ENCODE peak calls at places on chromosome 12, in four cellular contexts. One of them, this sample, is unnamed.

GRCh38 chr12:27973487-27973890 is 956 bp upstream of the PTHLH start:
- DNase-seq in NCI-H510A: no peak
- DNase-seq in NCI-H1092 treated with DMSO at 0.1 percent for 48 hours: no peak
- DNase-seq in AG04449: no peak
- DNase-seq in this sample: no peak

GRCh38 chr12:1457901-1458300 is 136.5 kb downstream of the FBXL14 start:
- DNase-seq in NCI-H1092 treated with DMSO at 0.1 percent for 48 hours: no peak
- DNase-seq in NCI-H510A: no peak
- DNase-seq in AG04449: peak; percentile 80
- DNase-seq in this sample: no peak

GRCh38 chr12:6612247-6612646 is 5.1 kb upstream of the CHD4 start:
- DNase-seq in NCI-H510A: no peak
- DNase-seq in AG04449: no peak
- DNase-seq in NCI-H1092 treated with DMSO at 0.1 percent for 48 hours: no peak
- DNase-seq in this sample: peak; percentile 35

GRCh38 chr12:8709124-8709830 is 11.5 kb downstream of the RIMKLB start:
- DNase-seq in NCI-H1092 treated with DMSO at 0.1 percent for 48 hours: no peak
- DNase-seq in AG04449: no peak
- DNase-seq in NCI-H510A: no peak
- DNase-seq in this sample: no peak

GRCh38 chr12:2616763-2617162 is 178.0 kb upstream of the FKBP4 start:
- DNase-seq in NCI-H1092 treated with DMSO at 0.1 percent for 48 hours: no peak
- DNase-seq in NCI-H510A: no peak
- DNase-seq in AG04449: no peak
- DNase-seq in this sample: no peak

GRCh38 chr12:52076811-52077210 is 2.7 kb upstream of the SMIM41 start:
- DNase-seq in NCI-H1092 treated with DMSO at 0.1 percent for 48 hours: no peak
- DNase-seq in NCI-H510A: no peak
- DNase-seq in AG04449: no peak
- DNase-seq in this sample: no peak

GRCh38 chr12:114692558-114693531 is 8.9 kb upstream of the TBX3 start:
- DNase-seq in AG04449: no peak
- DNase-seq in NCI-H510A: peak; percentile 34
- DNase-seq in NCI-H1092 treated with DMSO at 0.1 percent for 48 hours: no peak
- DNase-seq in this sample: no peak

GRCh38 chr12:3348055-3348454 is 142.9 kb upstream of the PRMT8 start:
- DNase-seq in NCI-H1092 treated with DMSO at 0.1 percent for 48 hours: no peak
- DNase-seq in NCI-H510A: no peak
- DNase-seq in AG04449: no peak
- DNase-seq in this sample: no peak

GRCh38 chr12:49279706-49280159 is 14.9 kb downstream of the TUBA1C start:
- DNase-seq in AG04449: no peak
- DNase-seq in NCI-H1092 treated with DMSO at 0.1 percent for 48 hours: no peak
- DNase-seq in NCI-H510A: no peak
- DNase-seq in this sample: peak; percentile 16

GRCh38 chr12:52798671-52799497 is 3.0 kb upstream of the KRT3 start:
- DNase-seq in AG04449: no peak
- DNase-seq in NCI-H510A: no peak
- DNase-seq in NCI-H1092 treated with DMSO at 0.1 percent for 48 hours: no peak
- DNase-seq in this sample: no peak

GRCh38 chr12:80624986-80625530 is 82.4 kb upstream of the MYF6 start:
- DNase-seq in AG04449: no peak
- DNase-seq in NCI-H510A: no peak
- DNase-seq in NCI-H1092 treated with DMSO at 0.1 percent for 48 hours: no peak
- DNase-seq in this sample: no peak

GRCh38 chr12:1917172-1918070 is 1.0 kb downstream of the CACNA2D4 start:
- DNase-seq in NCI-H1092 treated with DMSO at 0.1 percent for 48 hours: peak; percentile 70
- DNase-seq in NCI-H510A: no peak
- DNase-seq in AG04449: no peak
- DNase-seq in this sample: no peak

GRCh38 chr12:121581681-121582439 is 1.0 kb upstream of the KDM2B start:
- DNase-seq in AG04449: no peak
- DNase-seq in NCI-H1092 treated with DMSO at 0.1 percent for 48 hours: no peak
- DNase-seq in NCI-H510A: no peak
- DNase-seq in this sample: no peak

GRCh38 chr12:26740991-26741390 is 92.0 kb downstream of the ITPR2 start:
- DNase-seq in NCI-H510A: peak; percentile 59
- DNase-seq in NCI-H1092 treated with DMSO at 0.1 percent for 48 hours: no peak
- DNase-seq in AG04449: no peak
- DNase-seq in this sample: no peak

GRCh38 chr12:14260011-14260993 is 105.2 kb upstream of the ATF7IP start:
- DNase-seq in NCI-H1092 treated with DMSO at 0.1 percent for 48 hours: peak; percentile 27
- DNase-seq in NCI-H510A: peak; percentile 25
- DNase-seq in AG04449: peak; percentile 78
- DNase-seq in this sample: peak; percentile 83

GRCh38 chr12:118288174-118288573 is 84.5 kb downstream of the TAOK3 start:
- DNase-seq in NCI-H1092 treated with DMSO at 0.1 percent for 48 hours: no peak
- DNase-seq in NCI-H510A: no peak
- DNase-seq in AG04449: no peak
- DNase-seq in this sample: no peak

GRCh38 chr12:57200497-57200896 is 16.1 kb upstream of the NXPH4 start:
- DNase-seq in NCI-H510A: no peak
- DNase-seq in NCI-H1092 treated with DMSO at 0.1 percent for 48 hours: no peak
- DNase-seq in AG04449: no peak
- DNase-seq in this sample: no peak

GRCh38 chr12:32444895-32445294 is 45.5 kb downstream of the FGD4 start:
- DNase-seq in NCI-H510A: no peak
- DNase-seq in NCI-H1092 treated with DMSO at 0.1 percent for 48 hours: no peak
- DNase-seq in AG04449: no peak
- DNase-seq in this sample: no peak

GRCh38 chr12:98418357-98419075 is 96.9 kb upstream of the TMPO start:
- DNase-seq in NCI-H1092 treated with DMSO at 0.1 percent for 48 hours: no peak
- DNase-seq in NCI-H510A: no peak
- DNase-seq in AG04449: peak; percentile 99
- DNase-seq in this sample: no peak

GRCh38 chr12:72031066-72031465 is 92.4 kb downstream of the TPH2 start:
- DNase-seq in NCI-H510A: no peak
- DNase-seq in AG04449: no peak
- DNase-seq in NCI-H1092 treated with DMSO at 0.1 percent for 48 hours: no peak
- DNase-seq in this sample: no peak

GRCh38 chr12:25020621-25021243 is 71.8 kb upstream of the BCAT1 start:
- DNase-seq in AG04449: no peak
- DNase-seq in NCI-H1092 treated with DMSO at 0.1 percent for 48 hours: no peak
- DNase-seq in NCI-H510A: no peak
- DNase-seq in this sample: no peak

GRCh38 chr12:44334347-44334746 is 498.5 kb downstream of the TMEM117 start:
- DNase-seq in NCI-H1092 treated with DMSO at 0.1 percent for 48 hours: no peak
- DNase-seq in NCI-H510A: no peak
- DNase-seq in AG04449: no peak
- DNase-seq in this sample: no peak

GRCh38 chr12:14399871-14400270 is 34.4 kb downstream of the ATF7IP start:
- DNase-seq in NCI-H1092 treated with DMSO at 0.1 percent for 48 hours: no peak
- DNase-seq in AG04449: no peak
- DNase-seq in NCI-H510A: no peak
- DNase-seq in this sample: no peak

This sample was measured in DMS153.